ENCODE peak calls at places on chromosome 11, in five cellular contexts. O is naive thymus-derived CD4-positive, alpha-beta T cell; D is astrocyte of the spinal cord; G is stimulated activated CD8-positive, alpha-beta memory T cell treated with anti-CD3 and anti-CD28 coated beads, Interleukin-2, amount 100 ng/mL, for 48 hours; A is EL. E is an unnamed sample.

GRCh38 chr11:123525511-123525918 is 95.4 kb downstream of the GRAMD1B start:
- DNase-seq in O (no peak), A (no peak), D (no peak), G (no peak), E (no peak)

GRCh38 chr11:77397631-77398030 is 76.3 kb downstream of the PAK1 start:
- DNase-seq in A (no peak), O (no peak), G (no peak), D (no peak), E (no peak)

GRCh38 chr11:94305146-94305545 is 766 bp downstream of the IZUMO1R start:
- DNase-seq in A (peak; percentile 51), G (no peak), O (no peak), D (no peak), E (no peak)

GRCh38 chr11:69700278-69701140 is 3.3 kb downstream of the FGF19 start:
- DNase-seq in O (no peak), G (no peak), D (peak; percentile 62), A (peak; percentile 78), E (no peak)

GRCh38 chr11:46302866-46303265 is 25.4 kb downstream of the CREB3L1 start:
- DNase-seq in G (no peak), D (no peak), O (no peak), A (no peak), E (no peak)

GRCh38 chr11:12802418-12803085 is 128.3 kb downstream of the TEAD1 start:
- DNase-seq in O (no peak), G (no peak), D (peak; percentile 86), A (peak; percentile 80), E (no peak)

GRCh38 chr11:83836883-83837654 is 550.9 kb upstream of the CCDC90B start:
- DNase-seq in G (no peak), A (peak; percentile 46), O (no peak), D (peak; percentile 46), E (no peak)

GRCh38 chr11:125451400-125452124 is 44.5 kb downstream of the FEZ1 start:
- DNase-seq in A (peak; percentile 18), O (no peak), G (no peak), D (no peak), E (no peak)

GRCh38 chr11:64874841-64875240 is 3.6 kb downstream of the EHD1 start:
- DNase-seq in O (no peak), A (no peak), G (no peak), D (no peak), E (no peak)

GRCh38 chr11:36509265-36509664 is 807 bp downstream of the TRAF6 start:
- DNase-seq in D (peak; percentile 38), O (peak; percentile 14), A (peak; percentile 37), G (no peak), E (no peak)

GRCh38 chr11:1126491-1126926 is 31.2 kb upstream of the MUC5AC start:
- DNase-seq in G (no peak), A (no peak), D (no peak), O (no peak), E (no peak)

GRCh38 chr11:134639586-134640330 is 227.7 kb upstream of the B3GAT1 start:
- DNase-seq in D (no peak), A (no peak), G (no peak), O (no peak), E (no peak)

GRCh38 chr11:95968585-95968984 is 44.7 kb upstream of the MTMR2 start:
- DNase-seq in A (peak; percentile 14), O (no peak), G (no peak), D (peak; percentile 24), E (no peak)

GRCh38 chr11:133520707-133521106 is 11.6 kb downstream of the OPCML start:
- DNase-seq in D (no peak), G (no peak), O (no peak), A (no peak), E (no peak)

GRCh38 chr11:126431401-126432064 is 76.0 kb downstream of the ST3GAL4 start:
- DNase-seq in G (no peak), D (peak; percentile 74), O (no peak), A (peak; percentile 89), E (no peak)

GRCh38 chr11:94968334-94968958 is 4.9 kb downstream of the CWC15 start:
- DNase-seq in A (peak; percentile 52), O (no peak), G (no peak), D (peak; percentile 58), E (no peak)

GRCh38 chr11:65353900-65354264 is 669 bp upstream of the TIGD3 start:
- DNase-seq in G (no peak), O (no peak), D (no peak), A (no peak), E (no peak)

GRCh38 chr11:104858882-104859735 is 39.2 kb downstream of the CASP12 start:
- DNase-seq in A (no peak), G (no peak), D (peak; percentile 5), O (no peak), E (no peak)

GRCh38 chr11:124760205-124760652 is 1.9 kb downstream of the ESAM start:
- DNase-seq in A (no peak), G (no peak), D (no peak), O (no peak), E (no peak)

GRCh38 chr11:110029714-110030113 is 63.5 kb upstream of the ZC3H12C start:
- DNase-seq in G (no peak), O (no peak), D (no peak), A (no peak), E (no peak)

GRCh38 chr11:34495724-34496377 is 17.7 kb downstream of the ELF5 start:
- DNase-seq in A (no peak), O (no peak), G (no peak), D (peak; percentile 81), E (no peak)

GRCh38 chr11:61897387-61898246 is 6.3 kb upstream of the FADS3 start:
- DNase-seq in O (peak; percentile 82), D (peak; percentile 42), G (peak; percentile 59), A (peak; percentile 63), E (peak; percentile 67)

GRCh38 chr11:104584823-104585222 is 313.4 kb downstream of the CASP12 start:
- DNase-seq in D (no peak), G (no peak), A (no peak), O (no peak), E (no peak)

GRCh38 chr11:8732748-8733241 is 50.2 kb downstream of the RPL27A start:
- DNase-seq in O (no peak), A (peak; percentile 89), G (no peak), D (peak; percentile 73), E (no peak)

GRCh38 chr11:35045219-35045819 is 93.7 kb upstream of the CD44 start:
- DNase-seq in G (no peak), O (peak; percentile 84), D (no peak), A (no peak), E (no peak)

GRCh38 chr11:47164321-47164720 is 12.4 kb downstream of the ARFGAP2 start:
- DNase-seq in O (no peak), D (no peak), A (no peak), G (no peak), E (no peak)

GRCh38 chr11:132334769-132335280 is 964.4 kb downstream of the NTM start:
- DNase-seq in O (no peak), G (no peak), D (no peak), A (peak; percentile 3), E (no peak)

GRCh38 chr11:34316347-34317037 is 41.3 kb downstream of the ABTB2 start:
- DNase-seq in G (no peak), O (no peak), A (peak; percentile 11), D (peak; percentile 15), E (no peak)

GRCh38 chr11:47156333-47156732 is 20.3 kb downstream of the ARFGAP2 start:
- DNase-seq in D (peak; percentile 36), G (no peak), A (no peak), O (no peak), E (no peak)

GRCh38 chr11:17696741-17697140 is 22.6 kb upstream of the MYOD1 start:
- DNase-seq in A (no peak), D (no peak), O (no peak), G (no peak), E (no peak)

GRCh38 chr11:77580712-77581337 is 8.9 kb upstream of the AQP11 start:
- DNase-seq in A (peak; percentile 34), O (no peak), G (no peak), D (peak; percentile 37), E (no peak)

GRCh38 chr11:105763594-105763993 is 153.7 kb downstream of the GRIA4 start:
- DNase-seq in O (no peak), G (no peak), A (no peak), D (no peak), E (no peak)

E was measured in NK-92 treated with Interleukin-12 subunit alpha and Interleukin-12 subunit beta, amount 100 ng/mL, for 24 hours.